ENCODE peak calls at places on chromosome 21, in six cellular contexts. R is H1, H is mesendoderm, K is IMR-90, U is mesenchymal stem cell, P is neuronal stem cell. D is an unnamed sample.

GRCh38 chr21:33067045-33067444 is 2.9 kb upstream of the OLIG1 start:
- DNase-seq in U (no peak), H (no peak), P (no peak), R (no peak), K (no peak), D (no peak)

GRCh38 chr21:17900990-17901385 is 81.8 kb upstream of the C21orf91 start:
- DNase-seq in R (no peak), U (no peak), P (no peak), H (peak; percentile 54), K (no peak), D (no peak)

GRCh38 chr21:25925936-25926335 is 191.2 kb downstream of the GABPA start:
- DNase-seq in R (no peak), U (peak; percentile 16), P (no peak), H (no peak), K (peak; percentile 23), D (no peak)

GRCh38 chr21:42319368-42319767 is 4.2 kb upstream of the TFF3 start:
- DNase-seq in P (no peak), R (no peak), U (no peak), H (no peak), K (no peak), D (no peak)

GRCh38 chr21:41112740-41113692 is 54.9 kb upstream of the BACE2 start:
- DNase-seq in R (no peak), P (peak; percentile 12), K (peak; percentile 79), H (peak; percentile 95), U (no peak), D (peak; percentile 43)

GRCh38 chr21:9763306-9763705 is 758.1 kb upstream of the TPTE start:
- DNase-seq in P (no peak), R (no peak), U (no peak), K (no peak), H (no peak), D (no peak)

GRCh38 chr21:42598159-42598735 is 55.2 kb upstream of the PDE9A start:
- DNase-seq in U (no peak), K (no peak), P (no peak), H (no peak), R (no peak), D (no peak)

GRCh38 chr21:41477641-41478318 is 30.2 kb downstream of the TMPRSS2 start:
- DNase-seq in U (no peak), R (peak; percentile 73), H (peak; percentile 27), P (peak; percentile 31), K (no peak), D (peak; percentile 73)

GRCh38 chr21:27513016-27513415 is 546.1 kb upstream of the ADAMTS5 start:
- DNase-seq in R (no peak), H (no peak), K (no peak), P (no peak), U (no peak), D (no peak)

GRCh38 chr21:40056031-40056430 is 188.8 kb downstream of the PCP4 start:
- DNase-seq in U (no peak), P (no peak), K (no peak), R (no peak), H (no peak), D (no peak)

GRCh38 chr21:37742532-37742931 is 173.7 kb downstream of the KCNJ6 start:
- DNase-seq in P (no peak), R (no peak), H (no peak), K (peak; percentile 4), U (peak; percentile 41), D (no peak)

GRCh38 chr21:39204134-39204533 is 20.9 kb upstream of the PSMG1 start:
- DNase-seq in P (no peak), H (no peak), K (no peak), U (no peak), R (no peak), D (no peak)

GRCh38 chr21:32603131-32603530 is 9.0 kb downstream of the CFAP298 start:
- DNase-seq in P (no peak), K (no peak), U (no peak), H (no peak), R (no peak), D (no peak)

GRCh38 chr21:22842875-22843274 is 1844.7 kb downstream of the NCAM2 start:
- DNase-seq in P (no peak), U (no peak), R (no peak), H (peak; percentile 19), K (no peak), D (peak; percentile 32)

GRCh38 chr21:20024727-20025126 is 973.5 kb upstream of the NCAM2 start:
- DNase-seq in P (no peak), K (no peak), R (no peak), U (no peak), H (no peak), D (no peak)

GRCh38 chr21:19553930-19554615 is 1150.5 kb upstream of the TMPRSS15 start:
- DNase-seq in U (no peak), K (no peak), H (peak; percentile 67), P (no peak), R (peak; percentile 45), D (peak; percentile 39)

GRCh38 chr21:40067751-40068150 is 200.5 kb downstream of the PCP4 start:
- DNase-seq in H (no peak), K (no peak), P (no peak), U (no peak), R (no peak), D (no peak)

GRCh38 chr21:46500224-46500861 is 41.7 kb downstream of the DIP2A start:
- DNase-seq in K (peak; percentile 40), U (peak; percentile 50), R (no peak), H (no peak), P (no peak), D (no peak)

GRCh38 chr21:38067086-38067739 is 151.0 kb upstream of the KCNJ6 start:
- DNase-seq in U (no peak), H (no peak), R (no peak), P (no peak), K (no peak), D (no peak)

GRCh38 chr21:28487455-28488070 is 505.1 kb downstream of the LTN1 start:
- DNase-seq in H (no peak), R (no peak), K (no peak), U (no peak), P (no peak), D (no peak)

GRCh38 chr21:42609806-42610205 is 43.6 kb upstream of the PDE9A start:
- DNase-seq in R (no peak), K (no peak), U (no peak), P (no peak), H (no peak), D (no peak)

GRCh38 chr21:39867198-39867650 is at the start of gene PCP4:
- DNase-seq in K (no peak), R (peak; percentile 93), H (peak; percentile 92), U (no peak), P (peak; percentile 82), D (peak; percentile 93)

GRCh38 chr21:30072496-30072895 is 94.1 kb downstream of the CLDN17 start:
- DNase-seq in U (no peak), H (peak; percentile 83), K (no peak), R (no peak), P (no peak), D (peak; percentile 78)

GRCh38 chr21:14076143-14076806 is 134.5 kb downstream of the LIPI start:
- DNase-seq in K (no peak), P (no peak), H (no peak), U (no peak), R (no peak), D (no peak)

GRCh38 chr21:36478941-36479340 is 981 bp downstream of the CLDN14 start:
- DNase-seq in P (no peak), K (no peak), U (no peak), H (peak; percentile 17), R (peak; percentile 62), D (peak; percentile 46)
- H2AK5ac ChIP-seq in P (no peak overlapping the region), K (no peak overlapping the region), U (peak overlapping the region; percentile 62), H (no peak overlapping the region), R (no peak overlapping the region), D (no peak overlapping the region)

DNA sequence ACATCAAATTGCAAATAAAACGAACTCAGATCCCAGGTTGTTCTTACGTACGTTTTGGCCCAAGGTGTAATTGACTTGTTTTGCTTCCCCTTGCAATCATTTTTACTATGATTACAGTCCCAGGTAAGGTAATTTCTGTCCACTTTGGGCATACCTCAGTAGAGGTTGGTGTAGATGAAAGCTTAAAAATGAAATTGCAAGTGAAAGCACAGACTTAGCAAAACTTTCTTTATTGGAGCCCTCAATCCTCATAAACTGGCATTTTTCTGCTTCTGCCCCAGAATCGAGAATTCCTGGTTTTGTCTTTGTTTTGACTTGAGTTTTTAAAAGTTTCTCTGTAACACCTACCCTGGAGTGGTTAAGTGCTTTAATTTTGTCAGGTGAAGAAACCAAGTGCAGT is 9.4 kb downstream of the MRPS6 start:
- DNase-seq in P (no peak), H (no peak), U (no peak), R (no peak), K (no peak), D (no peak)
- H2AK5ac ChIP-seq in P (no peak overlapping the region), H (no peak overlapping the region), U (no peak overlapping the region), R (no peak overlapping the region), K (no peak overlapping the region), D (no peak overlapping the region)

GRCh38 chr21:44265734-44266270 is 4.1 kb upstream of the DNMT3L start:
- DNase-seq in K (no peak), H (no peak), R (no peak), U (no peak), P (no peak), D (no peak)

GRCh38 chr21:44263221-44263671 is 1.5 kb upstream of the DNMT3L start:
- DNase-seq in U (no peak), K (no peak), P (peak; percentile 58), H (peak; percentile 84), R (no peak), D (peak; percentile 58)

GRCh38 chr21:44263768-44264167 is 2.1 kb upstream of the DNMT3L start:
- DNase-seq in K (no peak), U (no peak), R (no peak), H (peak; percentile 39), P (no peak), D (no peak)

GRCh38 chr21:44271558-44271957 is 9.9 kb upstream of the DNMT3L start:
- DNase-seq in R (no peak), U (no peak), P (no peak), K (no peak), H (no peak), D (no peak)

GRCh38 chr21:44267655-44268142 is 6.0 kb upstream of the DNMT3L start:
- DNase-seq in U (no peak), H (no peak), P (no peak), R (peak; percentile 66), K (no peak), D (no peak)
- H2AK5ac ChIP-seq in U (no peak overlapping the region), H (no peak overlapping the region), P (no peak overlapping the region), R (no peak overlapping the region), K (no peak overlapping the region), D (no peak overlapping the region)

DNA sequence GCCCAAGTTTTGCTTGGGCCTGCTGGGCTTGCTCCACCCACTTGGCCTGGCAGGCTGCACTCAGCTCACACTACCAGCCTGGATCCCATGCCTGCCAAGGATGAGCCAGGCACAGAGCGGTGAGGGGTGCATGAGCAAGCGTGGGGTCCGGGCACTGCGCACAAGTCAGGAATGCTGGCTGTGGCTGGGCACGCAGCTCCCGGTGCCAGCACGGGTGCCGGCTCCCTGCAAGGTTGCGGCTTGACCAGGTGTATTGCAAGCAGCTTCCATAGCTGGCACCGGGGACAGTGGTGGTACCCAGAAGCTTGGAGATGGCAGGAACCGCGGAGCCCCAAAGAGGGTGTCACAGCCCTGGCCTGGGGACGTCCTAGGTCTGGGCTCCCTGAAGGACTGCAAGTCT is 224.4 kb upstream of the NRIP1 start:
- DNase-seq in H (no peak), U (no peak), R (no peak), K (no peak), P (no peak), D (no peak)
- H2AK5ac ChIP-seq in H (no peak overlapping the region), U (no peak overlapping the region), R (no peak overlapping the region), K (no peak overlapping the region), P (peak overlapping the region; percentile 20), D (no peak overlapping the region)